ENCODE peak calls at places on chromosomes 12 and 14, in ten cellular contexts. One of them, this sample, is unnamed.

GRCh38 chr14:56905282-56905681 is 95.0 kb upstream of the OTX2 start:
- DNase-seq in stimulated activated CD8-positive, alpha-beta memory T cell treated with anti-CD3 and anti-CD28 coated beads, Interleukin-7, amount 100 ng/mL, for 1 hour: no peak
- DNase-seq in pons: no peak
- DNase-seq in Karpas-422: no peak
- DNase-seq in activated CD4-positive, CD25-positive, alpha-beta regulatory T cell: no peak
- DNase-seq in activated naive CD8-positive, alpha-beta T cell treated with anti-CD3 and anti-CD28 coated beads for 36 hours: no peak
- DNase-seq in NCI-H69: no peak
- DNase-seq in heart left ventricle: no peak
- DNase-seq in AG20443: no peak
- DNase-seq in H7: no peak
- DNase-seq in this sample: no peak

GRCh38 chr12:6233121-6233971 is 33.1 kb downstream of the CD9 start:
- DNase-seq in pons: peak; percentile 73
- DNase-seq in H7: no peak
- DNase-seq in Karpas-422: no peak
- DNase-seq in AG20443: no peak
- DNase-seq in heart left ventricle: peak; percentile 46
- DNase-seq in stimulated activated CD8-positive, alpha-beta memory T cell treated with anti-CD3 and anti-CD28 coated beads, Interleukin-7, amount 100 ng/mL, for 1 hour: no peak
- DNase-seq in activated CD4-positive, CD25-positive, alpha-beta regulatory T cell: no peak
- DNase-seq in NCI-H69: no peak
- DNase-seq in activated naive CD8-positive, alpha-beta T cell treated with anti-CD3 and anti-CD28 coated beads for 36 hours: no peak
- DNase-seq in this sample: peak; percentile 44

GRCh38 chr12:6546016-6546415 is 9.8 kb downstream of the IFFO1 start:
- DNase-seq in Karpas-422: no peak
- DNase-seq in H7: no peak
- DNase-seq in AG20443: no peak
- DNase-seq in heart left ventricle: no peak
- DNase-seq in stimulated activated CD8-positive, alpha-beta memory T cell treated with anti-CD3 and anti-CD28 coated beads, Interleukin-7, amount 100 ng/mL, for 1 hour: no peak
- DNase-seq in NCI-H69: no peak
- DNase-seq in pons: no peak
- DNase-seq in activated CD4-positive, CD25-positive, alpha-beta regulatory T cell: no peak
- DNase-seq in activated naive CD8-positive, alpha-beta T cell treated with anti-CD3 and anti-CD28 coated beads for 36 hours: no peak
- DNase-seq in this sample: no peak

GRCh38 chr12:127172857-127173256 is 1094.1 kb upstream of the TMEM132C start:
- DNase-seq in activated naive CD8-positive, alpha-beta T cell treated with anti-CD3 and anti-CD28 coated beads for 36 hours: no peak
- DNase-seq in heart left ventricle: no peak
- DNase-seq in activated CD4-positive, CD25-positive, alpha-beta regulatory T cell: no peak
- DNase-seq in H7: no peak
- DNase-seq in pons: no peak
- DNase-seq in Karpas-422: no peak
- DNase-seq in stimulated activated CD8-positive, alpha-beta memory T cell treated with anti-CD3 and anti-CD28 coated beads, Interleukin-7, amount 100 ng/mL, for 1 hour: no peak
- DNase-seq in NCI-H69: no peak
- DNase-seq in AG20443: no peak
- DNase-seq in this sample: no peak

GRCh38 chr12:90090929-90091651 is 382.5 kb upstream of the ATP2B1 start:
- DNase-seq in stimulated activated CD8-positive, alpha-beta memory T cell treated with anti-CD3 and anti-CD28 coated beads, Interleukin-7, amount 100 ng/mL, for 1 hour: no peak
- DNase-seq in activated CD4-positive, CD25-positive, alpha-beta regulatory T cell: no peak
- DNase-seq in H7: no peak
- DNase-seq in Karpas-422: no peak
- DNase-seq in NCI-H69: peak; percentile 68
- DNase-seq in activated naive CD8-positive, alpha-beta T cell treated with anti-CD3 and anti-CD28 coated beads for 36 hours: peak; percentile 9
- DNase-seq in heart left ventricle: peak; percentile 5
- DNase-seq in pons: no peak
- DNase-seq in AG20443: peak; percentile 69
- DNase-seq in this sample: peak; percentile 18

GRCh38 chr14:39376671-39377403 is 55.4 kb downstream of the FBXO33 start:
- DNase-seq in heart left ventricle: no peak
- DNase-seq in H7: no peak
- DNase-seq in activated CD4-positive, CD25-positive, alpha-beta regulatory T cell: no peak
- DNase-seq in NCI-H69: no peak
- DNase-seq in activated naive CD8-positive, alpha-beta T cell treated with anti-CD3 and anti-CD28 coated beads for 36 hours: no peak
- DNase-seq in Karpas-422: no peak
- DNase-seq in AG20443: no peak
- DNase-seq in stimulated activated CD8-positive, alpha-beta memory T cell treated with anti-CD3 and anti-CD28 coated beads, Interleukin-7, amount 100 ng/mL, for 1 hour: no peak
- DNase-seq in pons: peak; percentile 25
- DNase-seq in this sample: no peak

GRCh38 chr12:50505386-50505827 is 622 bp downstream of the DIP2B start:
- DNase-seq in activated CD4-positive, CD25-positive, alpha-beta regulatory T cell: no peak
- DNase-seq in H7: no peak
- DNase-seq in pons: peak; percentile 52
- DNase-seq in NCI-H69: peak; percentile 76
- DNase-seq in AG20443: peak; percentile 33
- DNase-seq in Karpas-422: peak; percentile 76
- DNase-seq in activated naive CD8-positive, alpha-beta T cell treated with anti-CD3 and anti-CD28 coated beads for 36 hours: peak; percentile 47
- DNase-seq in stimulated activated CD8-positive, alpha-beta memory T cell treated with anti-CD3 and anti-CD28 coated beads, Interleukin-7, amount 100 ng/mL, for 1 hour: no peak
- DNase-seq in heart left ventricle: peak; percentile 22
- DNase-seq in this sample: peak; percentile 48

GRCh38 chr12:98516184-98516873 is 939 bp downstream of the TMPO start:
- DNase-seq in activated CD4-positive, CD25-positive, alpha-beta regulatory T cell: peak; percentile 54
- DNase-seq in AG20443: peak; percentile 76
- DNase-seq in H7: peak; percentile 91
- DNase-seq in heart left ventricle: peak; percentile 76
- DNase-seq in pons: peak; percentile 96
- DNase-seq in activated naive CD8-positive, alpha-beta T cell treated with anti-CD3 and anti-CD28 coated beads for 36 hours: peak; percentile 91
- DNase-seq in Karpas-422: peak; percentile 97
- DNase-seq in stimulated activated CD8-positive, alpha-beta memory T cell treated with anti-CD3 and anti-CD28 coated beads, Interleukin-7, amount 100 ng/mL, for 1 hour: peak; percentile 56
- DNase-seq in NCI-H69: peak; percentile 97
- DNase-seq in this sample: peak; percentile 95

GRCh38 chr14:104422301-104423223 is 157.0 kb upstream of the C14orf180 start:
- DNase-seq in Karpas-422: no peak
- DNase-seq in pons: no peak
- DNase-seq in activated naive CD8-positive, alpha-beta T cell treated with anti-CD3 and anti-CD28 coated beads for 36 hours: no peak
- DNase-seq in AG20443: no peak
- DNase-seq in stimulated activated CD8-positive, alpha-beta memory T cell treated with anti-CD3 and anti-CD28 coated beads, Interleukin-7, amount 100 ng/mL, for 1 hour: no peak
- DNase-seq in H7: no peak
- DNase-seq in activated CD4-positive, CD25-positive, alpha-beta regulatory T cell: no peak
- DNase-seq in heart left ventricle: no peak
- DNase-seq in NCI-H69: no peak
- DNase-seq in this sample: no peak

GRCh38 chr14:74599201-74599809 is 12.7 kb downstream of the LTBP2 start:
- DNase-seq in activated CD4-positive, CD25-positive, alpha-beta regulatory T cell: no peak
- DNase-seq in activated naive CD8-positive, alpha-beta T cell treated with anti-CD3 and anti-CD28 coated beads for 36 hours: no peak
- DNase-seq in heart left ventricle: no peak
- DNase-seq in pons: no peak
- DNase-seq in NCI-H69: no peak
- DNase-seq in AG20443: no peak
- DNase-seq in H7: no peak
- DNase-seq in stimulated activated CD8-positive, alpha-beta memory T cell treated with anti-CD3 and anti-CD28 coated beads, Interleukin-7, amount 100 ng/mL, for 1 hour: no peak
- DNase-seq in Karpas-422: no peak
- DNase-seq in this sample: no peak